ENCODE peak calls at places on chromosome 18, in four cellular contexts. S, Z, X and Y are unnamed samples.

GRCh38 chr18:54479365-54479764 is 111.7 kb upstream of the DYNAP start:
- DNase-seq in Z (peak; percentile 13), S (no peak), X (no peak), Y (no peak)

GRCh38 chr18:59623456-59624383 is 73.5 kb downstream of the CCBE1 start:
- DNase-seq in X (no peak), S (peak; percentile 77), Z (peak; percentile 80), Y (no peak)

GRCh38 chr18:8140841-8141501 is 468.3 kb upstream of the RAB12 start:
- DNase-seq in Z (peak; percentile 99), S (peak; percentile 76), X (no peak), Y (peak; percentile 17)

GRCh38 chr18:23133860-23134779 is 1.2 kb upstream of the CABLES1 start:
- DNase-seq in S (no peak), X (no peak), Z (no peak), Y (no peak)

GRCh38 chr18:10453885-10454772 is at the start of gene APCDD1:
- DNase-seq in X (peak; percentile 34), Z (no peak), S (no peak), Y (peak; percentile 45)

GRCh38 chr18:28176933-28177827 is at the start of gene CDH2:
- DNase-seq in X (peak; percentile 88), S (peak; percentile 92), Z (peak; percentile 83), Y (peak; percentile 76)

GRCh38 chr18:9941108-9941507 is 27.3 kb downstream of the VAPA start:
- DNase-seq in Z (no peak), X (no peak), S (no peak), Y (no peak)

GRCh38 chr18:10142496-10143160 is 228.8 kb downstream of the VAPA start:
- DNase-seq in S (peak; percentile 41), X (no peak), Z (peak; percentile 37), Y (peak; percentile 73)

GRCh38 chr18:43665239-43665788 is 388.0 kb upstream of the SYT4 start:
- DNase-seq in Z (peak; percentile 95), X (no peak), S (peak; percentile 83), Y (peak; percentile 64)

GRCh38 chr18:41645600-41646360 is 309.3 kb upstream of the PIK3C3 start:
- DNase-seq in Z (no peak), X (no peak), S (no peak), Y (no peak)

GRCh38 chr18:6476201-6476600 is 61.5 kb upstream of the L3MBTL4 start:
- DNase-seq in Z (no peak), S (no peak), X (no peak), Y (no peak)

GRCh38 chr18:35511428-35511827 is 13.7 kb upstream of the INO80C start:
- DNase-seq in X (no peak), Z (no peak), S (no peak), Y (no peak)

GRCh38 chr18:41989508-41989907 is 34.5 kb downstream of the PIK3C3 start:
- DNase-seq in X (no peak), Z (no peak), S (no peak), Y (no peak)

GRCh38 chr18:49002045-49002444 is 51.3 kb upstream of the SMAD7 start:
- DNase-seq in X (no peak), Z (no peak), S (no peak), Y (no peak)

GRCh38 chr18:30175061-30175574 is 867.4 kb downstream of the DSC3 start:
- DNase-seq in Z (no peak), X (no peak), S (no peak), Y (no peak)

GRCh38 chr18:3455938-3456685 is 6.1 kb downstream of the TGIF1 start:
- DNase-seq in X (no peak), S (peak; percentile 55), Z (peak; percentile 56), Y (no peak)

GRCh38 chr18:74861154-74861553 is 263.5 kb downstream of the ZNF407 start:
- DNase-seq in X (no peak), Z (no peak), S (peak; percentile 36), Y (no peak)

GRCh38 chr18:32440478-32440877 is 30.2 kb downstream of the GAREM1 start:
- DNase-seq in Z (no peak), S (no peak), X (no peak), Y (no peak)

GRCh38 chr18:32442575-32442974 is 28.1 kb downstream of the GAREM1 start:
- DNase-seq in X (no peak), S (no peak), Z (no peak), Y (no peak)

GRCh38 chr18:32443356-32443755 is 27.3 kb downstream of the GAREM1 start:
- DNase-seq in Z (peak; percentile 56), S (no peak), X (no peak), Y (no peak)

GRCh38 chr18:32439802-32440201 is 30.9 kb downstream of the GAREM1 start:
- DNase-seq in X (no peak), Z (no peak), S (no peak), Y (no peak)

DNA sequence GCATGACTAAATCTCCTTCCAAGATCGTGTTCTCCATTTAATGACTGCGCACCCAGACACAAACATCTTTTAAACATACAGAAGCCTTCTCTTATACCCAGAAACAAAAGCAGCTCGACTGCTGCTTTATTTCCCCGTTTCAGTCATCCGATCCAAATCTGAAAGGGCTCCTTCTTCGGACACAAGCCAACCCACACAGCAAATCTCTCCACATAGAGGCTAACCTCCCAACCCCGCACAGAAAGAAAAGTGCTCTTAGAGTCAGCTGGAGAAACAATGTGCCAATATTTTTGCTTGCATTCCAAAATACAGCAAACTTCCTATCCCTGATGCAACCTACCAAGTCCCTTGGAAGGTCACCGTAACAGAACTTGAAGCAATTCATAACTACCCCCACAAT is 29.1 kb downstream of the GAREM1 start:
- DNase-seq in X (no peak), S (peak; percentile 43), Z (peak; percentile 57), Y (no peak)
- H3K4me3 ChIP-seq in X (no peak overlapping the region), S (peak overlapping the region; percentile 8), Z (no peak overlapping the region), Y (no peak overlapping the region)

GRCh38 chr18:58534535-58535301 is 94.2 kb downstream of the ALPK2 start:
- DNase-seq in Z (no peak), S (no peak), X (no peak), Y (no peak)
- H3K4me3 ChIP-seq in Z (no peak overlapping the region), S (no peak overlapping the region), X (no peak overlapping the region), Y (no peak overlapping the region)

DNA sequence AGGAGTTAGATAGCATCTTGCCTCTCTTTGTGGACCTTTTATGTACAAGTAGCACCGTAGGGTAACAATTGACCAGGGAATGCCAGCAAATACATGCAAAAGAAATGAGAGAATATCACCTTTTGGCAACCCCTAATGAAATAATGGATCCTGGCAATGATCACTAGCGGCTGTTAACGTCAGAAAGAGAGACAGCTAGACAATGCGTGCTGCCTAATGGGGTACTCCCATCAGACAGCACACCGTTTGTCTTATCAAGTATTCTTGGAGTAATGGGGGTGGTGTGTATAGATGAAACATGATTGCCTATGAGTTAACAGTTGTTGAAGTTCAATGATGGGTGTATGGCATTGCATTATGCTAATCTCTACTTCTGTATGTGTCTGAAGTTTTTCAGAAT is 1.6 kb downstream of the ELAC1 start:
- DNase-seq in Z (no peak), S (no peak), X (no peak), Y (no peak)
- H3K4me3 ChIP-seq in Z (no peak overlapping the region), S (peak overlapping the region; percentile 83), X (no peak overlapping the region), Y (no peak overlapping the region)

GRCh38 chr18:63178526-63178880 is 141.1 kb downstream of the BCL2 start:
- DNase-seq in X (peak; percentile 62), S (peak; percentile 48), Z (peak; percentile 67), Y (no peak)
- H3K4me3 ChIP-seq in X (no peak overlapping the region), S (no peak overlapping the region), Z (peak overlapping the region; percentile 30), Y (no peak overlapping the region)

GRCh38 chr18:50286391-50287027 is 983 bp downstream of the CXXC1 start:
- DNase-seq in Z (peak; percentile 65), S (no peak), X (peak; percentile 26), Y (peak; percentile 46)

GRCh38 chr18:50285631-50286321 is 1.7 kb downstream of the CXXC1 start:
- DNase-seq in X (no peak), Z (no peak), S (no peak), Y (no peak)

GRCh38 chr18:50287441-50288347 is at the start of gene CXXC1:
- DNase-seq in S (peak; percentile 100), X (peak; percentile 98), Z (peak; percentile 100), Y (peak; percentile 96)

GRCh38 chr18:50285071-50285470 is 2.4 kb downstream of the CXXC1 start:
- DNase-seq in S (no peak), Z (no peak), X (no peak), Y (no peak)

GRCh38 chr18:50287028-50287440 is 458 bp downstream of the CXXC1 start:
- DNase-seq in S (no peak), Z (no peak), X (no peak), Y (no peak)
- H3K4me3 ChIP-seq in S (peak overlapping the region; percentile 93), Z (peak overlapping the region; percentile 92), X (peak overlapping the region; percentile 79), Y (peak overlapping the region; percentile 74)